ENCODE peak calls at places on chromosomes 1 and 21, in nine cellular contexts. A is NCI-H524; I is PC-3; R is ovary; U is activated T-helper 1 cell treated with anti-CD3 and anti-CD28 coated beads, Interleukin-12 subunit alpha, Interleukin-12 subunit beta, Interleukin-2, Interleukin-4 antibody, amounts not matched to agents 30 ng/mL and 10 ng/mL and 1 ng/mL, durations not matched to agents 14 hours and 24 hours and 36 hours; T is EH; P is stimulated activated CD8-positive, alpha-beta memory T cell treated with anti-CD3 and anti-CD28 coated beads, Interleukin-2, amount 100 ng/mL, for 48 hours; V is T1000; F is Karpas-422. X is an unnamed sample.

GRCh38 chr1:36419569-36419968 is 21.9 kb upstream of the LSM10 start:
- DNase-seq in A (no peak), I (no peak), R (peak; percentile 32), U (no peak), T (peak; percentile 7), P (no peak), V (no peak), F (no peak), X (no peak)

GRCh38 chr1:46039571-46040052 is 92.8 kb downstream of the PIK3R3 start:
- DNase-seq in A (no peak), I (peak; percentile 73), R (no peak), U (no peak), T (peak; percentile 59), P (no peak), V (no peak), F (no peak), X (no peak)

GRCh38 chr1:191588905-191589304 is 569.4 kb upstream of the RGS18 start:
- DNase-seq in A (no peak), I (no peak), R (no peak), U (no peak), T (no peak), P (no peak), V (no peak), F (no peak), X (no peak)

GRCh38 chr1:213274140-213274539 is 223.1 kb downstream of the RPS6KC1 start:
- DNase-seq in A (no peak), I (no peak), R (no peak), U (no peak), T (no peak), P (no peak), V (no peak), F (no peak), X (no peak)

GRCh38 chr1:212229654-212230053 is 55.6 kb upstream of the PPP2R5A start:
- DNase-seq in A (no peak), I (peak; percentile 50), R (no peak), U (no peak), T (peak; percentile 83), P (no peak), V (no peak), F (no peak), X (no peak)

GRCh38 chr1:111290104-111290503 is 547 bp upstream of the CHIA start:
- DNase-seq in A (no peak), I (no peak), R (no peak), U (no peak), T (no peak), P (no peak), V (no peak), F (no peak), X (no peak)

GRCh38 chr1:205410581-205411298 is 11.1 kb downstream of the LEMD1 start:
- DNase-seq in A (no peak), I (no peak), R (no peak), U (no peak), T (no peak), P (no peak), V (no peak), F (no peak), X (no peak)

GRCh38 chr21:34372321-34372720 is 3.0 kb upstream of the SMIM11 start:
- DNase-seq in A (no peak), I (no peak), R (no peak), U (no peak), T (no peak), P (no peak), V (no peak), F (no peak), X (no peak)

GRCh38 chr1:6116137-6116536 is 64.0 kb downstream of the CHD5 start:
- DNase-seq in A (no peak), I (peak; percentile 91), R (no peak), U (no peak), T (peak; percentile 73), P (no peak), V (no peak), F (no peak), X (no peak)

GRCh38 chr21:28338906-28339305 is 653.8 kb downstream of the LTN1 start:
- DNase-seq in A (no peak), I (no peak), R (no peak), U (no peak), T (no peak), P (no peak), V (no peak), F (no peak), X (no peak)